ENCODE peak calls at places on chromosomes 5 and 9, in four cellular contexts. One of them, this sample, is unnamed.

GRCh38 chr9:33117306-33117705 is 40.8 kb upstream of the SMU1 start:
- DNase-seq in AG04450: no peak
- DNase-seq in left cardiac atrium: no peak
- DNase-seq in naive thymus-derived CD8-positive, alpha-beta T cell: no peak
- DNase-seq in this sample: no peak

GRCh38 chr5:1368756-1369155 is 23.9 kb upstream of the CLPTM1L start:
- DNase-seq in AG04450: no peak
- DNase-seq in left cardiac atrium: no peak
- DNase-seq in naive thymus-derived CD8-positive, alpha-beta T cell: no peak
- DNase-seq in this sample: no peak

GRCh38 chr9:2157277-2158105 is 142.3 kb downstream of the SMARCA2 start:
- DNase-seq in AG04450: no peak
- DNase-seq in left cardiac atrium: peak
- DNase-seq in naive thymus-derived CD8-positive, alpha-beta T cell: peak
- DNase-seq in this sample: no peak

GRCh38 chr5:14669975-14670374 is 5.5 kb downstream of the OTULIN start:
- DNase-seq in AG04450: no peak
- DNase-seq in left cardiac atrium: no peak
- DNase-seq in naive thymus-derived CD8-positive, alpha-beta T cell: no peak
- DNase-seq in this sample: no peak

GRCh38 chr9:86768709-86769108 is 178.6 kb downstream of the GAS1 start:
- DNase-seq in AG04450: no peak
- DNase-seq in left cardiac atrium: no peak
- DNase-seq in naive thymus-derived CD8-positive, alpha-beta T cell: no peak
- DNase-seq in this sample: no peak

GRCh38 chr5:126811515-126812198 is 34.7 kb downstream of the LMNB1 start:
- DNase-seq in AG04450: no peak
- DNase-seq in left cardiac atrium: no peak
- DNase-seq in naive thymus-derived CD8-positive, alpha-beta T cell: no peak
- DNase-seq in this sample: no peak

GRCh38 chr9:9004844-9005243 is 1205.3 kb upstream of the DMAC1 start:
- DNase-seq in AG04450: no peak
- DNase-seq in left cardiac atrium: no peak
- DNase-seq in naive thymus-derived CD8-positive, alpha-beta T cell: no peak
- DNase-seq in this sample: no peak

GRCh38 chr9:19969721-19970120 is 180.9 kb upstream of the SLC24A2 start:
- DNase-seq in AG04450: no peak
- DNase-seq in left cardiac atrium: no peak
- DNase-seq in naive thymus-derived CD8-positive, alpha-beta T cell: no peak
- DNase-seq in this sample: no peak

GRCh38 chr9:120733190-120733589 is 18.9 kb upstream of the MEGF9 start:
- DNase-seq in AG04450: peak
- DNase-seq in left cardiac atrium: peak
- DNase-seq in naive thymus-derived CD8-positive, alpha-beta T cell: no peak
- DNase-seq in this sample: no peak

GRCh38 chr5:127014573-127014972 is 15.8 kb downstream of the MARCHF3 start:
- DNase-seq in AG04450: no peak
- DNase-seq in left cardiac atrium: no peak
- DNase-seq in naive thymus-derived CD8-positive, alpha-beta T cell: no peak
- DNase-seq in this sample: no peak

GRCh38 chr9:3880851-3881250 is 355.1 kb upstream of the RFX3 start:
- DNase-seq in AG04450: peak
- DNase-seq in left cardiac atrium: no peak
- DNase-seq in naive thymus-derived CD8-positive, alpha-beta T cell: no peak
- DNase-seq in this sample: no peak

GRCh38 chr5:132765311-132766019 is 11.6 kb downstream of the SEPTIN8 start:
- DNase-seq in AG04450: no peak
- DNase-seq in left cardiac atrium: no peak
- DNase-seq in naive thymus-derived CD8-positive, alpha-beta T cell: no peak
- DNase-seq in this sample: peak

GRCh38 chr5:90881626-90882150 is 323.1 kb downstream of the ADGRV1 start:
- DNase-seq in AG04450: no peak
- DNase-seq in left cardiac atrium: no peak
- DNase-seq in naive thymus-derived CD8-positive, alpha-beta T cell: no peak
- DNase-seq in this sample: no peak

GRCh38 chr9:32405506-32405905 is 21.1 kb downstream of the ACO1 start:
- DNase-seq in AG04450: no peak
- DNase-seq in left cardiac atrium: no peak
- DNase-seq in naive thymus-derived CD8-positive, alpha-beta T cell: no peak
- DNase-seq in this sample: no peak

GRCh38 chr9:90012825-90013425 is 408.1 kb downstream of the GADD45G start:
- DNase-seq in AG04450: no peak
- DNase-seq in left cardiac atrium: no peak
- DNase-seq in naive thymus-derived CD8-positive, alpha-beta T cell: no peak
- DNase-seq in this sample: no peak

GRCh38 chr9:68838245-68838644 is 133.2 kb downstream of the PIP5K1B start:
- DNase-seq in AG04450: no peak
- DNase-seq in left cardiac atrium: no peak
- DNase-seq in naive thymus-derived CD8-positive, alpha-beta T cell: no peak
- DNase-seq in this sample: no peak

GRCh38 chr9:7246917-7247538 is 489.3 kb downstream of the KDM4C start:
- DNase-seq in AG04450: no peak
- DNase-seq in left cardiac atrium: no peak
- DNase-seq in naive thymus-derived CD8-positive, alpha-beta T cell: no peak
- DNase-seq in this sample: no peak

GRCh38 chr9:105887679-105888078 is 193.3 kb downstream of the TMEM38B start:
- DNase-seq in AG04450: no peak
- DNase-seq in left cardiac atrium: no peak
- DNase-seq in naive thymus-derived CD8-positive, alpha-beta T cell: no peak
- DNase-seq in this sample: no peak

GRCh38 chr5:35776757-35777156 is 79.9 kb upstream of the IL7R start:
- DNase-seq in AG04450: no peak
- DNase-seq in left cardiac atrium: no peak
- DNase-seq in naive thymus-derived CD8-positive, alpha-beta T cell: no peak
- DNase-seq in this sample: no peak

GRCh38 chr9:97696025-97696822 is 916 bp downstream of the XPA start:
- DNase-seq in AG04450: no peak
- DNase-seq in left cardiac atrium: no peak
- DNase-seq in naive thymus-derived CD8-positive, alpha-beta T cell: no peak
- DNase-seq in this sample: no peak

GRCh38 chr5:91332267-91333044 is 50.7 kb downstream of the ARRDC3 start:
- DNase-seq in AG04450: no peak
- DNase-seq in left cardiac atrium: no peak
- DNase-seq in naive thymus-derived CD8-positive, alpha-beta T cell: no peak
- DNase-seq in this sample: no peak

GRCh38 chr5:124583469-124584350 is 162.7 kb downstream of the ZNF608 start:
- DNase-seq in AG04450: peak
- DNase-seq in left cardiac atrium: no peak
- DNase-seq in naive thymus-derived CD8-positive, alpha-beta T cell: no peak
- DNase-seq in this sample: no peak

GRCh38 chr9:15423328-15423985 is 781 bp downstream of the SNAPC3 start:
- DNase-seq in AG04450: no peak
- DNase-seq in left cardiac atrium: no peak
- DNase-seq in naive thymus-derived CD8-positive, alpha-beta T cell: peak
- DNase-seq in this sample: no peak

This sample was measured in Right ventricle myocardium inferior.